ENCODE peak calls at places on chromosomes 3 and 15, in five cellular contexts. G is BJ, Y is AG04449, E is fibroblast of the aortic adventitia, T is HFF-Myc. J is an unnamed sample.
A peak's percentile ranks its signal among the peaks of the same experiment; 100 is the strongest.

GRCh38 chr15:35596261-35596660 is 50.3 kb upstream of the DPH6 start:
- DNase-seq in T (no peak), E (peak; percentile 9), G (no peak), Y (no peak), J (no peak)

GRCh38 chr3:5082658-5083030 is 39.4 kb upstream of the ARL8B start:
- DNase-seq in Y (no peak), G (no peak), E (no peak), T (no peak), J (no peak)

GRCh38 chr15:81108427-81108826 is 25.6 kb upstream of the CFAP161 start:
- DNase-seq in G (no peak), Y (no peak), E (no peak), T (no peak), J (no peak)

GRCh38 chr15:26640601-26641000 is 132.3 kb downstream of the GABRB3 start:
- DNase-seq in T (no peak), E (no peak), G (no peak), Y (no peak), J (no peak)

GRCh38 chr15:41487376-41487775 is 6.3 kb upstream of the ITPKA start:
- DNase-seq in G (no peak), E (no peak), T (no peak), Y (no peak), J (no peak)

GRCh38 chr3:31230834-31231233 is 301.9 kb upstream of the STT3B start:
- DNase-seq in E (no peak), Y (no peak), G (no peak), T (no peak), J (no peak)

GRCh38 chr3:138578961-138579574 is 15.0 kb downstream of the CEP70 start:
- DNase-seq in G (no peak), T (no peak), E (no peak), Y (no peak), J (no peak)

GRCh38 chr3:143601738-143602480 is 246.4 kb downstream of the SLC9A9 start:
- DNase-seq in E (peak; percentile 58), T (peak; percentile 21), Y (no peak), G (no peak), J (peak; percentile 43)

GRCh38 chr15:98730860-98731711 is 82.7 kb downstream of the IGF1R start:
- DNase-seq in Y (no peak), T (no peak), G (no peak), E (no peak), J (no peak)

GRCh38 chr3:175246234-175246633 is 387.1 kb downstream of the NAALADL2 start:
- DNase-seq in G (no peak), E (no peak), T (no peak), Y (no peak), J (no peak)

GRCh38 chr15:31329640-31330010 is 3.0 kb downstream of the KLF13 start:
- DNase-seq in T (no peak), Y (no peak), E (no peak), G (no peak), J (no peak)
- H3K4me3 ChIP-seq in T (peak overlapping the region; percentile 63), Y (no peak overlapping the region), E (peak overlapping the region; percentile 81), G (peak overlapping the region; percentile 60), J (peak overlapping the region; percentile 75)

GRCh38 chr3:193592841-193593665 is at the start of gene OPA1:
- DNase-seq in T (peak; percentile 98), E (peak; percentile 99), G (peak; percentile 92), Y (peak; percentile 91), J (peak; percentile 82)
- TF ChIP-seq CTCF in T (peak; percentile 19), E (peak; percentile 28), G (peak; percentile 47), Y (peak; percentile 27), J (peak; percentile 12)

GRCh38 chr3:48695113-48695753 is 9.5 kb upstream of the NCKIPSD start:
- DNase-seq in T (no peak), G (no peak), Y (no peak), E (peak; percentile 64), J (no peak)
- H3K4me3 ChIP-seq in T (peak overlapping the region; percentile 10), G (peak overlapping the region; percentile 33), Y (peak overlapping the region; percentile 26), E (peak overlapping the region; percentile 59), J (peak overlapping the region; percentile 7)

GRCh38 chr3:183427206-183428139 is 946 bp downstream of the MCF2L2 start:
- DNase-seq in E (no peak), T (no peak), G (no peak), Y (no peak), J (no peak)

GRCh38 chr3:183430325-183430957 is 2.0 kb upstream of the MCF2L2 start:
- DNase-seq in G (no peak), Y (no peak), T (no peak), E (no peak), J (no peak)

DNA sequence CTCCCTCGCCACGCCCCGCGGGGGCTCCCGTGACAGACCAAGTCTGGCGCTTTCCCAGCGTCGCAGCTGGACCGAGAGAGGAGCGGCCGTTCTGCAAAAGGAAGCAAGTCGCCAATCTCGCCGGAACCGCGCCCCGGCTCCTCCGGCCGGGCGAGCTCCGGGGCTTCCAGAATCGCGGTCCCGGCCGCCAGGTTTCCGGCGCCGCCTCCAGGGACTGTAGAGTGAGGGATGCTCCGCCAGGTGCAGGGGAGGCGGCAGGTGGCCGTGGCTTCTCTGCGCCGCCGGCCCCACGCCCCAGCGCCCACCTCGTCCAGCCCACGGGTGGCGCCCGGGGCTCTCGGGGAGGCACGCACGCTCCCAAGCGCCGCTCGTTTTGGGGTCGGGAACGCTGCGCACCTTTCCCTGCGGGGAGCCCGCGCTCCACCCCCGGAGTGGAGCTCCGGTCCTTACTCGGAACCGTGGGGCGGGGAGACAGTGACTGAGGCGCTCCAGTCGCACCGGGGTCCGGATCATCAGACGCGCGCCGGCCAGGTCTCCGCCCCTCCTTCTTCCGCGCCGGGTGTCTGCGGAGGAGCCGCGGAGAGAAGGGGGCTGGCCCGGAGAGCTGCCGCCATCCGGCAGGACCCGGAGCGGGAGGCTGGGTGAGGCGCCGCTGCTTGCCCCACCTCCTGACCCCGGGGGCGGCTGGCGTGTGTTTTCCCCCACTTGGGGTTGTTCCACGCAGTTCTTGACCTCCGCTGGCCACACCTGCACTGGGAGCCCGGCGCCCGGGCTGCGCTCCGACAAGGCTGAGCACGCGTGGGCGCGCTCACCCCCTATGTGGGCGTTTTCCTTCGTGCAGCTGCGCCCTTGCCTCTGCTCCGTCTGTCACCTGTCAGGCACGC is at the start of gene MCF2L2:
- DNase-seq in G (no peak), E (peak; percentile 27), T (no peak), Y (no peak), J (no peak)
- TF ChIP-seq CTCF in G (no peak), E (no peak), T (no peak), Y (no peak), J (no peak)

GRCh38 chr3:8576841-8577553 is 67.6 kb downstream of the SSUH2 start:
- DNase-seq in E (peak; percentile 41), Y (peak; percentile 89), T (no peak), G (peak; percentile 74), J (no peak)
- H3K4me3 ChIP-seq in E (no peak overlapping the region), Y (no peak overlapping the region), T (no peak overlapping the region), G (no peak overlapping the region), J (no peak overlapping the region)

GRCh38 chr3:179876440-179876839 is 160.3 kb downstream of the PEX5L start:
- DNase-seq in G (no peak), Y (no peak), T (no peak), E (no peak), J (no peak)

GRCh38 chr3:179871782-179872181 is 165.0 kb downstream of the PEX5L start:
- DNase-seq in G (no peak), T (no peak), E (no peak), Y (no peak), J (no peak)

GRCh38 chr3:179867961-179868360 is 168.8 kb downstream of the PEX5L start:
- DNase-seq in T (no peak), G (no peak), E (no peak), Y (no peak), J (no peak)

GRCh38 chr3:179868715-179869114 is 168.0 kb downstream of the PEX5L start:
- DNase-seq in G (no peak), Y (no peak), E (no peak), T (no peak), J (no peak)

GRCh38 chr3:179872842-179873241 is 163.9 kb downstream of the PEX5L start:
- DNase-seq in G (no peak), E (no peak), Y (no peak), T (no peak), J (no peak)
- TF ChIP-seq CTCF in G (no peak), E (no peak), Y (no peak), T (peak; percentile 11), J (peak; percentile 8)

J was measured in epithelial cell of proximal tubule.